ENCODE peak calls at places on chromosomes 3 and 15, in eight cellular contexts. C is MM.1S, E is sigmoid colon, X is right lobe of liver, A is Peyer's patch, I is OCI-LY7, W is PC-9, V is AG10803. Q is an unnamed sample.

GRCh38 chr3:30353711-30354467 is 252.5 kb upstream of the TGFBR2 start:
- DNase-seq in W (no peak), E (no peak), I (peak), A (no peak), V (no peak), C (peak), X (no peak), Q (no peak)

GRCh38 chr3:52484680-52485461 is 10.3 kb upstream of the STAB1 start:
- DNase-seq in C (no peak), A (no peak), W (no peak), X (no peak), V (no peak), E (no peak), I (no peak), Q (no peak)

GRCh38 chr15:72784233-72784876 is 797 bp upstream of the ADPGK start:
- DNase-seq in W (no peak), V (peak), X (peak), I (peak), A (no peak), E (no peak), C (peak), Q (peak)

GRCh38 chr3:155032918-155033317 is 47.2 kb upstream of the MME start:
- DNase-seq in A (no peak), I (no peak), E (no peak), W (no peak), V (peak), C (peak), X (no peak), Q (peak)

GRCh38 chr15:40618906-40619305 is 24.9 kb downstream of the KNL1 start:
- DNase-seq in A (no peak), I (no peak), X (no peak), W (no peak), E (no peak), C (no peak), V (no peak), Q (no peak)

GRCh38 chr3:164806188-164806587 is 272.1 kb downstream of the SI start:
- DNase-seq in E (no peak), A (no peak), X (no peak), W (no peak), I (no peak), V (no peak), C (no peak), Q (no peak)

GRCh38 chr15:32700501-32701150 is 17.2 kb upstream of the GREM1 start:
- DNase-seq in A (no peak), X (peak), C (no peak), V (no peak), W (no peak), E (no peak), I (no peak), Q (no peak)

GRCh38 chr3:57833763-57834162 is 77.7 kb downstream of the SLMAP start:
- DNase-seq in I (no peak), X (no peak), A (no peak), W (no peak), C (no peak), V (no peak), E (no peak), Q (no peak)

GRCh38 chr15:78390242-78390641 is 47.8 kb upstream of the IREB2 start:
- DNase-seq in I (no peak), C (no peak), X (peak), V (no peak), E (no peak), A (no peak), W (no peak), Q (no peak)

GRCh38 chr15:82986442-82986780 is 401 bp downstream of the RAMAC start:
- DNase-seq in W (no peak), A (no peak), V (peak), C (no peak), E (no peak), X (no peak), I (peak), Q (no peak)

GRCh38 chr3:53169045-53169831 is 8.2 kb downstream of the PRKCD start:
- DNase-seq in X (no peak), E (no peak), V (no peak), A (no peak), I (peak), C (no peak), W (no peak), Q (no peak)

GRCh38 chr3:114595521-114596028 is 301.7 kb downstream of the TIGIT start:
- DNase-seq in C (no peak), V (no peak), I (no peak), A (no peak), W (no peak), X (no peak), E (no peak), Q (no peak)

GRCh38 chr3:43063114-43063513 is 42.8 kb downstream of the POMGNT2 start:
- DNase-seq in W (no peak), A (no peak), I (no peak), V (no peak), X (no peak), C (no peak), E (no peak), Q (no peak)

GRCh38 chr3:66037986-66038369 is 740 bp downstream of the MAGI1 start:
- DNase-seq in C (peak), A (peak), X (peak), E (no peak), W (peak), I (peak), V (no peak), Q (no peak)

GRCh38 chr3:133927543-133928066 is 31.9 kb upstream of the RAB6B start:
- DNase-seq in A (peak), X (no peak), C (peak), I (peak), V (peak), W (no peak), E (no peak), Q (no peak)

GRCh38 chr15:77440378-77440999 is 19.8 kb downstream of the HMG20A start:
- DNase-seq in C (peak), X (no peak), W (peak), E (no peak), V (peak), A (no peak), I (no peak), Q (no peak)

GRCh38 chr3:34934660-34935059 is 704.7 kb upstream of the ARPP21 start:
- DNase-seq in A (no peak), V (no peak), E (no peak), X (no peak), W (no peak), C (no peak), I (no peak), Q (no peak)

GRCh38 chr3:56023546-56023945 is 444.7 kb downstream of the ERC2 start:
- DNase-seq in C (no peak), A (no peak), I (no peak), W (no peak), E (no peak), X (no peak), V (no peak), Q (no peak)

GRCh38 chr15:77821188-77821958 is 188.7 kb upstream of the LINGO1 start:
- DNase-seq in I (peak), E (no peak), A (peak), C (peak), W (peak), V (peak), X (peak), Q (no peak)

GRCh38 chr3:186192823-186193222 is 83.9 kb upstream of the ETV5 start:
- DNase-seq in V (no peak), C (no peak), A (no peak), X (no peak), I (no peak), E (no peak), W (no peak), Q (no peak)
- TF ChIP-seq CTCF in V (no peak), C (no peak), A (no peak), X (no peak), I (no peak), E (no peak), W (no peak), Q (no peak)

DNA sequence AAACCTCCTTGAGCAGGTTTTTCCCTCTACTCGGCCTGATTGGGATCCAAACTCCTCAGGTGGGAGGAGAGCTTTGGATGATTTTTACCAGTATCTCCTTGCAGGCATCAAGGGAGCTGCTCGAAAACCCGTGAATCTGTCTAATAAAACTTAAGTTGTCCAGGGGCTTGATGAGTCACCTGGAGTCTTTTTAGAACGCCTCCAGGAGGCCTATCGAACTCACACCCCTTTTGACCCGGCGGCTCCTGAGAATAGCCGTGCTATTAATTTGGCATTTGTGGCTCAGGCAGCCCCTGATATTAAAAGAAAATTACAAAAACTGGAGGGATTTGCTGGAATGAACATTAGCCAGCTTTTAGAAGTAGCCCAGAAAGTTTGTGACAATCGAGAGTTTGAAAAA is 41.6 kb downstream of the ZBTB11 start:
- DNase-seq in X (no peak), V (no peak), I (no peak), A (no peak), W (no peak), C (no peak), E (no peak), Q (no peak)
- H3K4me3 ChIP-seq in X (no peak), V (no peak), I (no peak), A (no peak), W (no peak), C (no peak), E (no peak), Q (no peak)

GRCh38 chr15:92079047-92079446 is 225.5 kb downstream of the SLCO3A1 start:
- DNase-seq in E (no peak), A (no peak), V (no peak), C (no peak), I (peak), X (no peak), W (no peak), Q (no peak)
- TF ChIP-seq CTCF in E (no peak), A (no peak), V (peak), C (peak), I (peak), X (no peak), W (peak), Q (peak)

GRCh38 chr15:73950479-73951043 is 24.3 kb downstream of the LOXL1 start:
- DNase-seq in I (no peak), C (no peak), V (no peak), A (peak), E (no peak), X (no peak), W (no peak), Q (no peak)

GRCh38 chr15:73952171-73952912 is 26.1 kb downstream of the LOXL1 start:
- DNase-seq in V (no peak), W (no peak), C (no peak), E (no peak), X (no peak), A (no peak), I (no peak), Q (no peak)

GRCh38 chr15:73952913-73953750 is 26.9 kb downstream of the LOXL1 start:
- DNase-seq in I (no peak), E (peak), X (no peak), V (no peak), W (no peak), C (no peak), A (no peak), Q (no peak)

GRCh38 chr15:73951044-73951561 is 24.8 kb downstream of the LOXL1 start:
- DNase-seq in X (peak), A (peak), I (peak), V (peak), C (peak), E (peak), W (peak), Q (peak)

GRCh38 chr15:73951591-73951990 is 25.3 kb downstream of the LOXL1 start:
- DNase-seq in V (no peak), I (no peak), E (no peak), X (no peak), W (no peak), C (no peak), A (peak), Q (no peak)
- H3K4me3 ChIP-seq in V (no peak), I (no peak), E (no peak), X (no peak), W (no peak), C (no peak), A (no peak), Q (no peak)

GRCh38 chr3:37974928-37975223 is 15.7 kb upstream of the VILL start:
- DNase-seq in X (no peak), I (no peak), V (no peak), A (no peak), C (no peak), E (no peak), W (no peak), Q (no peak)
- TF ChIP-seq CTCF in X (no peak), I (peak), V (no peak), A (no peak), C (no peak), E (no peak), W (peak), Q (no peak)

DNA sequence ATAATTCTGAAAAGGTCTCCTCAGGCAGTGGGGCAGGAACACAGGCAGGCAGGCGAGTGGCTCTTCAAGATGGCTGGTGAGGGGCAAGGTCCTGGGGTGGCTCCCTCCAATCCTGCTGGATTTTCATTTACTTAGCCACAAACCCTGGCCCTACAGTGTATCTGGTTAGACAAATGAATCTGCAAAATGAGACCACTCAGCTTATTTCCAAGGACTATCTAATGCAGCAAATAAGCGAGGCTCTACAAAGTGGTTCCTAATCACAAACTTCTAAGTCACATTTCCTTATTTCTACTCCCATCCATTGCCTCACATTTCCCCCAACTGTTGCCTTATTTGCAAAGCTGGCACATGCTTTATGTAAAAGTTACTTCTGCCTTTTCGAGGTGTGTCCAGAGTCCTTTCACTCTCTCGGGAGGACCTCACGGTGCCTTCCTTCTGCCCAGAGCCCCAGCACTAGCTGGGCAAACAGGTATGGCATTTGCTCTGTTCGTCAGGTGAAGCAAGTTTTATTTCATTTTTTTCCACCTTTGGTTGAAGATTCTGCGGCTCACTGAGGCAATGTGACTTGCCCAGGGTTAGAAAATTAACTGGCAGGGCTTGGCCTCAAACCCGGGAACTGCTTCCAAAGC is 40.4 kb downstream of the CCDC12 start:
- DNase-seq in C (no peak), I (no peak), X (no peak), A (peak), V (no peak), E (peak), W (no peak), Q (no peak)
- H3K4me3 ChIP-seq in C (no peak), I (no peak), X (no peak), A (no peak), V (no peak), E (no peak), W (no peak), Q (no peak)

GRCh38 chr3:14152233-14152962 is 26.0 kb downstream of the XPC start:
- DNase-seq in X (no peak), I (peak), C (peak), V (no peak), A (no peak), W (no peak), E (no peak), Q (no peak)
- TF ChIP-seq CTCF in X (no peak), I (peak), C (peak), V (peak), A (no peak), W (peak), E (no peak), Q (peak)

GRCh38 chr15:45457215-45457614 is 65.3 kb downstream of the SLC30A4 start:
- DNase-seq in W (no peak), A (no peak), C (no peak), E (no peak), I (no peak), V (no peak), X (no peak), Q (no peak)

GRCh38 chr15:45456212-45457106 is 66.1 kb downstream of the SLC30A4 start:
- DNase-seq in W (peak), E (peak), X (no peak), I (no peak), V (peak), C (no peak), A (no peak), Q (peak)

GRCh38 chr15:45457641-45458539 is 64.7 kb downstream of the SLC30A4 start:
- DNase-seq in V (peak), A (no peak), W (peak), E (peak), I (peak), C (peak), X (peak), Q (no peak)

GRCh38 chr15:45454825-45455224 is 67.7 kb downstream of the SLC30A4 start:
- DNase-seq in E (peak), A (peak), X (peak), I (peak), W (peak), V (peak), C (peak), Q (peak)

GRCh38 chr15:45458746-45459403 is 63.7 kb downstream of the SLC30A4 start:
- DNase-seq in V (peak), I (peak), X (peak), A (peak), W (peak), E (peak), C (peak), Q (no peak)
- H3K4me3 ChIP-seq in V (peak), I (peak), X (peak), A (peak), W (peak), E (peak), C (peak), Q (peak)

GRCh38 chr3:17806201-17806600 is 63.8 kb upstream of the TBC1D5 start:
- DNase-seq in X (no peak), V (no peak), W (no peak), E (no peak), A (no peak), C (no peak), I (no peak), Q (no peak)

GRCh38 chr3:17805461-17805940 is 63.1 kb upstream of the TBC1D5 start:
- DNase-seq in I (no peak), W (no peak), E (no peak), A (no peak), V (no peak), C (no peak), X (no peak), Q (no peak)

GRCh38 chr3:17801131-17801530 is 58.7 kb upstream of the TBC1D5 start:
- DNase-seq in I (no peak), E (no peak), X (no peak), C (no peak), V (no peak), A (no peak), W (no peak), Q (no peak)

GRCh38 chr3:17800232-17800631 is 57.8 kb upstream of the TBC1D5 start:
- DNase-seq in C (no peak), E (no peak), I (no peak), V (no peak), X (no peak), A (no peak), W (peak), Q (no peak)

DNA sequence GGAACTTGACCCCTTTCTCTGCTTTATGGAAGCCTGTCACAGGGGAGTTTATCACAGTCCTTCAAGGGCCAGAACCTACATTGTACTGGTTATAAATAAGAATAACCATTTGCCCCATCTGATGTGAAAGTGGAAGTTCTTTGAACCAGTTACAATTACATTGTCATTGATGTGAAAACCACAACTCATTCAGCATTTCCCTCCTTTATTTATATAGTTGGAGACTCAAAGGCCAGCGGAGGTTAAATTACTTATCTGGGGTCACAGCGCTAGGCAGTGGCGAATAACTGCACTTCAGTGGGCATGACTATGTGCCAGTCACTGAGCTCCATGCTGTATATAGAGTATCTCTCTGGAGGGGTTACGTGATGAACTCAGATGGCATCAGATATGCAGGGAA is 60.6 kb upstream of the TBC1D5 start:
- DNase-seq in A (no peak), C (peak), I (no peak), X (no peak), V (no peak), E (no peak), W (no peak), Q (no peak)
- TF ChIP-seq CTCF in A (no peak), C (peak), I (no peak), X (no peak), V (no peak), E (no peak), W (no peak), Q (no peak)

DNA sequence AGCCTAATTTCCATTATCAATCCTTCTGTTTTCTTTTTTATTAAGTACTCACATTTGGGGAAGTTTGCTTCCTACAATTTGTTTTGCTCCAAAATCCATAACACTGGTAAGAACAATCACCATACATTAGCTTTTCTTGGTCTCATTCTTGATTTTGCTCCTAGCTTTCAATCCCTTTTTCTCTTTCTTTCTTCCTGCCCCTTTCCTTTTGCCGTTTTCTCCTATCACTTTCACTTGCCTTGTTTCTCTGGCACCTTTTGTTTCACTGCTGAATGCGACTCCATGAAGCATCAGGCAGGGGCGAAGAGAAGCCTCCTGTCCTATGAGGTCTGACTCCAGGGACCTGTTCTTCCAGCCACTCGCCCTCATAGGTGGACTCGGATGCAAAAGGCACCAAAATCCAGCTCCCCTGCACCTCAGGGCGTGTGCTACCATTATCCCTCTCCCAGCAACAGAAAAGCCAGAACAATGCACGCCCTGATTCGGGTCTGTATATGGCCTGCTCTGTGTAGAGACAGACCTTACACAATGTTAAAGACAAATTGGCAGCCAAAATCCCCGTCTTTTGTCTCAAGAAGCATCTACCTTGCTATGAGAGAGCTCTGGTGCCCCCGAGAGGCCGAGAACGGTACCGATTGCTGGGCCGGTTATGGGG is 462.0 kb upstream of the PPP2R3A start:
- DNase-seq in W (peak), A (peak), E (peak), I (peak), X (peak), C (peak), V (peak), Q (peak)
- H3K4me3 ChIP-seq in W (no peak), A (no peak), E (no peak), I (no peak), X (no peak), C (no peak), V (no peak), Q (no peak)